ENCODE peak calls at places on chromosomes 7 and 10, in seven cellular contexts. F, K, E, R, G, U and L are unnamed samples.

GRCh38 chr10:59346321-59346720 is 16.0 kb downstream of the FAM13C start:
- DNase-seq in R (no peak), U (no peak), E (no peak), K (no peak), G (no peak), F (no peak), L (no peak)

GRCh38 chr10:1047937-1048336 is 982 bp downstream of the IDI1 start:
- DNase-seq in G (no peak), U (no peak), E (peak), K (no peak), R (no peak), F (no peak), L (no peak)

GRCh38 chr7:121076350-121077164 is 88.0 kb downstream of the CPED1 start:
- DNase-seq in K (no peak), U (no peak), R (no peak), F (no peak), G (peak), E (peak), L (peak)

GRCh38 chr7:95365151-95365550 is 31.0 kb downstream of the PON3 start:
- DNase-seq in G (no peak), R (no peak), F (no peak), E (peak), U (no peak), K (no peak), L (peak)

GRCh38 chr10:90641731-90642130 is 216.1 kb downstream of the HTR7 start:
- DNase-seq in E (no peak), R (no peak), F (no peak), G (no peak), K (no peak), U (no peak), L (no peak)

GRCh38 chr10:132158122-132158741 is 28.5 kb upstream of the DPYSL4 start:
- DNase-seq in K (no peak), F (no peak), G (no peak), E (peak), U (no peak), R (no peak), L (no peak)

GRCh38 chr10:76009531-76009930 is 578.1 kb downstream of the LRMDA start:
- DNase-seq in K (no peak), U (no peak), E (no peak), F (no peak), R (no peak), G (no peak), L (no peak)

GRCh38 chr10:129550658-129551057 is 83.6 kb downstream of the MGMT start:
- DNase-seq in F (no peak), R (no peak), U (no peak), E (no peak), K (no peak), G (no peak), L (no peak)

GRCh38 chr10:103693070-103693811 is 162.1 kb downstream of the SH3PXD2A start:
- DNase-seq in U (no peak), E (peak), K (no peak), G (no peak), F (peak), R (no peak), L (no peak)

GRCh38 chr10:86204421-86205045 is 162.1 kb downstream of the GRID1 start:
- DNase-seq in G (no peak), R (no peak), U (no peak), F (no peak), E (no peak), K (no peak), L (no peak)

GRCh38 chr7:159035571-159036073 is 109.0 kb downstream of the VIPR2 start:
- DNase-seq in R (no peak), G (no peak), U (no peak), K (no peak), F (no peak), E (no peak), L (no peak)

GRCh38 chr7:111090834-111091233 is at the start of gene LRRN3:
- DNase-seq in G (peak), R (peak), E (peak), K (no peak), U (peak), F (peak), L (no peak)

GRCh38 chr10:125762692-125763648 is 12.7 kb downstream of the MMP21 start:
- DNase-seq in K (no peak), E (no peak), U (no peak), G (no peak), F (no peak), R (no peak), L (peak)

GRCh38 chr10:56298941-56299340 is 62.1 kb downstream of the ZWINT start:
- DNase-seq in G (no peak), E (no peak), U (no peak), F (no peak), K (no peak), R (no peak), L (no peak)

GRCh38 chr7:97973206-97973658 is 16.8 kb downstream of the OCM2 start:
- DNase-seq in R (no peak), E (no peak), F (no peak), K (peak), U (peak), G (no peak), L (no peak)

GRCh38 chr7:55060085-55060484 is 41.3 kb downstream of the EGFR start:
- DNase-seq in R (no peak), E (no peak), G (no peak), U (no peak), F (no peak), K (no peak), L (no peak)

DNA sequence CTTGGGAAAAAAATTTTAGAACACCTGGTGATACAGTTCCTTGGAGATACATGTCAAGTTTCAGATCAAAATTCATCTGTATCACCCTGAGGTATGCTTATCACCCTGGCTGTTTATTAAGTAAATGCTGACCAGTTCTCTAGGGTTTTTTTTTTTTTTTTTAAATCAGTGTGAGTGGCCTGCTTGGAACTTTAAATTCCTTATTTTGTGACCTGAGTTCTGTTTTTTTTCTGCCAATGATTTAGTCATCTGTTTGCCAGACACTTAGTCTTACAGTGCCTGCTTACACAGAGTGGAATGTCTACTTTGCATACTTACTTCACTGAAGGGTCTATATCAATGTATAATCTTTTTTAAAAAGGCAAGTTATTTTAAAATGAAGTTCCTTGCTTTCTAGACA is 1.8 kb downstream of the TSPAN13 start:
- DNase-seq in G (peak), F (no peak), K (no peak), U (no peak), E (peak), R (no peak), L (peak)
- H3K4me3 ChIP-seq in G (no peak), F (no peak), K (peak), U (no peak), E (no peak), R (peak), L (peak)

GRCh38 chr10:116777006-116777405 is 34.6 kb upstream of the HSPA12A start:
- DNase-seq in K (no peak), F (no peak), E (no peak), G (no peak), R (no peak), U (no peak), L (no peak)
- H3K4me3 ChIP-seq in K (no peak), F (no peak), E (no peak), G (no peak), R (no peak), U (no peak), L (no peak)

DNA sequence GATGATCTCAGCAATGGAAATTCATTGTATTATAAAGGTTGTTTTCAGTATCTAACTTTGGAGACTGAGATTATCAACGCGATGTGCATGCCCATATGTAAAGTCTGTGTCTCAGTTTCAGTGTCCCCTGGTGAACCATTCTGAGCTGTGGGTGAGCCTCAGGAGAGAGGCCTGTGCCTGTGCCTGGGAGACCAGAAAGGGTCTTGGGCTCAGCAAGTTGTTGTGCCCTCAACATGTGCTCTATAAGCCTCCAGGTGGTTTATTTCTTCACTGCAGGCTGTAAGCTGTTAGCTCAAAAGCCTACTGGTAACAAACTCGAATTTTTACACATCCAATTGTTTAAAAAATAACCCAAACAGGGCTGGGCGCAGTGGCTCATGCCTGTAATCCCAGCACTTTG is 151.9 kb downstream of the PKD1L1 start:
- DNase-seq in U (no peak), F (no peak), E (peak), G (peak), K (no peak), R (no peak), L (no peak)
- H3K4me3 ChIP-seq in U (no peak), F (no peak), E (peak), G (no peak), K (no peak), R (no peak), L (no peak)

GRCh38 chr10:122189185-122189584 is 81.9 kb upstream of the BTBD16 start:
- DNase-seq in K (no peak), R (no peak), E (no peak), G (no peak), F (no peak), U (no peak), L (no peak)

GRCh38 chr10:122190553-122190952 is 80.5 kb upstream of the BTBD16 start:
- DNase-seq in K (no peak), E (peak), F (no peak), U (no peak), R (no peak), G (peak), L (no peak)

GRCh38 chr10:122190151-122190550 is 80.9 kb upstream of the BTBD16 start:
- DNase-seq in F (no peak), U (no peak), R (no peak), E (no peak), G (no peak), K (no peak), L (no peak)

GRCh38 chr10:122194251-122194650 is 76.8 kb upstream of the BTBD16 start:
- DNase-seq in G (no peak), E (no peak), K (no peak), R (no peak), U (no peak), F (no peak), L (no peak)

GRCh38 chr10:122192142-122192541 is 79.0 kb upstream of the BTBD16 start:
- DNase-seq in E (no peak), F (no peak), U (no peak), R (peak), G (no peak), K (no peak), L (no peak)
- H3K4me3 ChIP-seq in E (no peak), F (no peak), U (no peak), R (no peak), G (no peak), K (no peak), L (no peak)

GRCh38 chr10:124091646-124092269 is 1.6 kb downstream of the CHST15 start:
- DNase-seq in K (peak), R (peak), G (no peak), U (peak), F (no peak), E (peak), L (peak)
- H3K4me3 ChIP-seq in K (peak), R (peak), G (no peak), U (peak), F (no peak), E (peak), L (peak)

DNA sequence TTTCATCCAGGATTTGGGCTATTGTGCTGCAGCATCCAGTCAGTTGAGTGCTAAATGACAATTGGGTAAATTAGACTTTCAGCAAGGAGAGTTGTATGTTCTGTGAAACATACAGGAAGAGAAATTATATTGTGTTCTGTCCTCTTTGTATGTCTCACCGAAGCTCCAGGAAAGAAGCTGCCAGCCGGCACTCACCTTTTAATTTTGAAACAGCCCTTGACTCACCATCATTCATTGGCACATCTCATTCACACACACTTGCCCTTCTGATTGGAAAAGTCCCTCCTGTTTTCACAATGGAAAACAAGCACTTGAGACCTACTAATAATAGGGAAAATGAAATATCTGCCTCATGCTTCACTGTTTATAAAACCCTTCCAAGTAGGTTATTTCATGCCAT is 495.6 kb downstream of the RPS24 start:
- DNase-seq in U (no peak), G (no peak), E (no peak), R (no peak), K (no peak), F (no peak), L (peak)
- H3K4me3 ChIP-seq in U (no peak), G (no peak), E (no peak), R (no peak), K (no peak), F (no peak), L (no peak)